ENCODE peak calls at places on chromosomes 16 and 17, in five cellular contexts. One of them, this sample, is unnamed.

GRCh38 chr16:19967963-19968362 is 83.3 kb upstream of the GPRC5B start:
- DNase-seq in psoas muscle: no peak
- DNase-seq in GM12878: no peak
- DNase-seq in cardiac muscle cell: no peak
- DNase-seq in prostate gland: no peak
- DNase-seq in this sample: no peak

GRCh38 chr16:48539485-48540221 is 70.3 kb downstream of the N4BP1 start:
- DNase-seq in psoas muscle: no peak
- DNase-seq in GM12878: no peak
- DNase-seq in cardiac muscle cell: no peak
- DNase-seq in prostate gland: no peak
- DNase-seq in this sample: no peak

GRCh38 chr17:39090832-39091622 is 60.4 kb downstream of the PLXDC1 start:
- DNase-seq in psoas muscle: no peak
- DNase-seq in GM12878: no peak
- DNase-seq in cardiac muscle cell: no peak
- DNase-seq in prostate gland: no peak
- DNase-seq in this sample: no peak

GRCh38 chr17:10370209-10370608 is 2.6 kb downstream of the MYH13 start:
- DNase-seq in psoas muscle: no peak
- DNase-seq in GM12878: no peak
- DNase-seq in cardiac muscle cell: no peak
- DNase-seq in prostate gland: no peak
- DNase-seq in this sample: no peak

GRCh38 chr17:38730526-38731379 is 612 bp downstream of the CISD3 start:
- DNase-seq in psoas muscle: peak; percentile 80
- DNase-seq in GM12878: no peak
- DNase-seq in cardiac muscle cell: peak; percentile 70
- DNase-seq in prostate gland: no peak
- DNase-seq in this sample: peak; percentile 97

GRCh38 chr16:88943741-88944140 is 33.3 kb downstream of the CBFA2T3 start:
- DNase-seq in psoas muscle: no peak
- DNase-seq in GM12878: no peak
- DNase-seq in cardiac muscle cell: no peak
- DNase-seq in prostate gland: no peak
- DNase-seq in this sample: no peak

GRCh38 chr17:20103454-20104448 is 94.6 kb downstream of the SPECC1 start:
- DNase-seq in psoas muscle: no peak
- DNase-seq in GM12878: no peak
- DNase-seq in cardiac muscle cell: peak; percentile 41
- DNase-seq in prostate gland: no peak
- DNase-seq in this sample: no peak

GRCh38 chr16:66844342-66845079 is at the start of gene CA7:
- DNase-seq in psoas muscle: no peak
- DNase-seq in GM12878: no peak
- DNase-seq in cardiac muscle cell: no peak
- DNase-seq in prostate gland: no peak
- DNase-seq in this sample: no peak

GRCh38 chr16:72834499-72834898 is 213.4 kb downstream of the ZFHX3 start:
- DNase-seq in psoas muscle: no peak
- DNase-seq in GM12878: no peak
- DNase-seq in cardiac muscle cell: no peak
- DNase-seq in prostate gland: no peak
- DNase-seq in this sample: no peak

GRCh38 chr16:19344224-19344801 is 58.8 kb downstream of the CLEC19A start:
- DNase-seq in psoas muscle: no peak
- DNase-seq in GM12878: no peak
- DNase-seq in cardiac muscle cell: no peak
- DNase-seq in prostate gland: no peak
- DNase-seq in this sample: no peak

GRCh38 chr16:68287276-68288251 is 23.2 kb downstream of the SLC7A6OS start:
- DNase-seq in psoas muscle: peak; percentile 91
- DNase-seq in GM12878: no peak
- DNase-seq in cardiac muscle cell: peak; percentile 89
- DNase-seq in prostate gland: no peak
- DNase-seq in this sample: peak; percentile 54

GRCh38 chr16:85898521-85899442 is at the start of gene IRF8:
- DNase-seq in psoas muscle: peak; percentile 62
- DNase-seq in GM12878: peak; percentile 59
- DNase-seq in cardiac muscle cell: peak; percentile 81
- DNase-seq in prostate gland: peak; percentile 17
- DNase-seq in this sample: peak; percentile 49

GRCh38 chr16:67930678-67931211 is 917 bp downstream of the CTRL start:
- DNase-seq in psoas muscle: no peak
- DNase-seq in GM12878: no peak
- DNase-seq in cardiac muscle cell: no peak
- DNase-seq in prostate gland: no peak
- DNase-seq in this sample: peak; percentile 58

GRCh38 chr16:54356391-54356790 is 69.8 kb upstream of the IRX3 start:
- DNase-seq in psoas muscle: no peak
- DNase-seq in GM12878: no peak
- DNase-seq in cardiac muscle cell: no peak
- DNase-seq in prostate gland: no peak
- DNase-seq in this sample: no peak

GRCh38 chr16:87317766-87318121 is 552 bp upstream of the C16orf95 start:
- DNase-seq in psoas muscle: peak; percentile 57
- DNase-seq in GM12878: no peak
- DNase-seq in cardiac muscle cell: peak; percentile 76
- DNase-seq in prostate gland: no peak
- DNase-seq in this sample: peak; percentile 67

GRCh38 chr16:29811896-29812665 is at the start of gene PRRT2:
- DNase-seq in psoas muscle: peak; percentile 68
- DNase-seq in GM12878: no peak
- DNase-seq in cardiac muscle cell: peak; percentile 47
- DNase-seq in prostate gland: peak; percentile 34
- DNase-seq in this sample: peak; percentile 44

GRCh38 chr17:80944326-80944725 is 47.3 kb upstream of the CHMP6 start:
- DNase-seq in psoas muscle: no peak
- DNase-seq in GM12878: no peak
- DNase-seq in cardiac muscle cell: no peak
- DNase-seq in prostate gland: no peak
- DNase-seq in this sample: peak; percentile 4

GRCh38 chr16:642189-643049 is 791 bp downstream of the MCRIP2 start:
- DNase-seq in psoas muscle: peak; percentile 69
- DNase-seq in GM12878: no peak
- DNase-seq in cardiac muscle cell: peak; percentile 36
- DNase-seq in prostate gland: peak; percentile 44
- DNase-seq in this sample: peak; percentile 85

GRCh38 chr16:85653226-85653917 is 35.4 kb downstream of the GINS2 start:
- DNase-seq in psoas muscle: peak; percentile 17
- DNase-seq in GM12878: no peak
- DNase-seq in cardiac muscle cell: no peak
- DNase-seq in prostate gland: no peak
- DNase-seq in this sample: no peak

GRCh38 chr16:28298511-28298878 is 6.2 kb downstream of the SBK1 start:
- DNase-seq in psoas muscle: no peak
- DNase-seq in GM12878: no peak
- DNase-seq in cardiac muscle cell: no peak
- DNase-seq in prostate gland: no peak
- DNase-seq in this sample: no peak

GRCh38 chr17:19284005-19284959 is 47.1 kb downstream of the EPN2 start:
- DNase-seq in psoas muscle: no peak
- DNase-seq in GM12878: no peak
- DNase-seq in cardiac muscle cell: no peak
- DNase-seq in prostate gland: no peak
- DNase-seq in this sample: no peak

GRCh38 chr16:50721549-50722409 is 20.1 kb upstream of the CYLD start:
- DNase-seq in psoas muscle: no peak
- DNase-seq in GM12878: no peak
- DNase-seq in cardiac muscle cell: no peak
- DNase-seq in prostate gland: no peak
- DNase-seq in this sample: peak; percentile 43
- H3K4me1 ChIP-seq in psoas muscle: no peaks in the 10 kb centered on the region
- H3K4me1 ChIP-seq in GM12878: no peaks in the 10 kb centered on the region
- H3K4me1 ChIP-seq in cardiac muscle cell: no peaks in the 10 kb centered on the region
- H3K4me1 ChIP-seq in prostate gland: no peaks in the 10 kb centered on the region
- H3K4me1 ChIP-seq in this sample: peaks cover 5% of the 10 kb centered on the region

DNA sequence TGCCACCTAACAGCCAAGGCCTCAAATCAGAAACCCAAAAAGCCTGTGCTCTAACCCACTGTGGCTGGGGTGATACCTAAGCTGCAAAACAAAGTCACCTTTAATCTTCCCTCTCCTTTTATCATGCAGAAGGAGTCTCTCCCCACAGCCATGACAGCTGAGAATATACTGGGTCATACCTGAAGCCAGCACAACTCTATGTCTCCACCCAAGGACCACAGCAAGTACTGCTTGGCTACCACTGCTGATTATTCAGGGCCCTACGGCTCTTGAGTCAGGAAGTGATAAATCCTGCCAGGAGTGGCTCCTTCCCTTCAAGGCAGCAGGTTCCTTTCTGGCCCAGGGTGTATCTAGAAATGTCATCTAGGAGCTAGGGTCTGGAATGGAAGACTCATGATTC is 151.5 kb upstream of the TOM1L1 start:
- DNase-seq in psoas muscle: no peak
- DNase-seq in GM12878: no peak
- DNase-seq in cardiac muscle cell: no peak
- DNase-seq in prostate gland: no peak
- DNase-seq in this sample: no peak
- TF ChIP-seq CTCF in psoas muscle: no peak
- TF ChIP-seq CTCF in GM12878: no peak
- TF ChIP-seq CTCF in cardiac muscle cell: no peak
- TF ChIP-seq CTCF in prostate gland: no peak
- TF ChIP-seq CTCF in this sample: no peak

GRCh38 chr16:35746963-35747657 is 2287.7 kb downstream of the TP53TG3F start:
- DNase-seq in psoas muscle: no peak
- DNase-seq in GM12878: no peak
- DNase-seq in cardiac muscle cell: no peak
- DNase-seq in prostate gland: no peak
- DNase-seq in this sample: no peak

GRCh38 chr16:35745191-35745590 is 2285.8 kb downstream of the TP53TG3F start:
- DNase-seq in psoas muscle: no peak
- DNase-seq in GM12878: no peak
- DNase-seq in cardiac muscle cell: no peak
- DNase-seq in prostate gland: no peak
- DNase-seq in this sample: no peak

GRCh38 chr16:35746281-35746962 is 2287.0 kb downstream of the TP53TG3F start:
- DNase-seq in psoas muscle: no peak
- DNase-seq in GM12878: no peak
- DNase-seq in cardiac muscle cell: no peak
- DNase-seq in prostate gland: no peak
- DNase-seq in this sample: no peak

GRCh38 chr16:35744716-35745115 is 2285.3 kb downstream of the TP53TG3F start:
- DNase-seq in psoas muscle: no peak
- DNase-seq in GM12878: no peak
- DNase-seq in cardiac muscle cell: no peak
- DNase-seq in prostate gland: no peak
- DNase-seq in this sample: no peak

GRCh38 chr16:35745821-35746248 is 2286.4 kb downstream of the TP53TG3F start:
- DNase-seq in psoas muscle: no peak
- DNase-seq in GM12878: no peak
- DNase-seq in cardiac muscle cell: no peak
- DNase-seq in prostate gland: no peak
- DNase-seq in this sample: no peak
- H3K9me3 ChIP-seq in psoas muscle: no peaks in the 10 kb centered on the region
- H3K9me3 ChIP-seq in GM12878: no peaks in the 10 kb centered on the region
- H3K9me3 ChIP-seq in cardiac muscle cell: no peaks in the 10 kb centered on the region
- H3K9me3 ChIP-seq in prostate gland: no peaks in the 10 kb centered on the region
- H3K9me3 ChIP-seq in this sample: no peaks in the 10 kb centered on the region

GRCh38 chr17:63039342-63039741 is 73.3 kb downstream of the TANC2 start:
- DNase-seq in psoas muscle: no peak
- DNase-seq in GM12878: no peak
- DNase-seq in cardiac muscle cell: no peak
- DNase-seq in prostate gland: peak; percentile 24
- DNase-seq in this sample: no peak

GRCh38 chr17:63033142-63033541 is 67.1 kb downstream of the TANC2 start:
- DNase-seq in psoas muscle: no peak
- DNase-seq in GM12878: no peak
- DNase-seq in cardiac muscle cell: no peak
- DNase-seq in prostate gland: no peak
- DNase-seq in this sample: no peak

GRCh38 chr17:63032141-63032540 is 66.1 kb downstream of the TANC2 start:
- DNase-seq in psoas muscle: no peak
- DNase-seq in GM12878: no peak
- DNase-seq in cardiac muscle cell: no peak
- DNase-seq in prostate gland: no peak
- DNase-seq in this sample: no peak

GRCh38 chr17:63035695-63036094 is 69.7 kb downstream of the TANC2 start:
- DNase-seq in psoas muscle: no peak
- DNase-seq in GM12878: no peak
- DNase-seq in cardiac muscle cell: no peak
- DNase-seq in prostate gland: no peak
- DNase-seq in this sample: no peak

GRCh38 chr17:63035271-63035670 is 69.2 kb downstream of the TANC2 start:
- DNase-seq in psoas muscle: no peak
- DNase-seq in GM12878: no peak
- DNase-seq in cardiac muscle cell: peak; percentile 67
- DNase-seq in prostate gland: no peak
- DNase-seq in this sample: no peak
- H3K4me1 ChIP-seq in psoas muscle: no peaks in the 10 kb centered on the region
- H3K4me1 ChIP-seq in GM12878: no peaks in the 10 kb centered on the region
- H3K4me1 ChIP-seq in cardiac muscle cell: peaks cover 26% of the 10 kb centered on the region
- H3K4me1 ChIP-seq in prostate gland: peaks cover 2% of the 10 kb centered on the region
- H3K4me1 ChIP-seq in this sample: no peaks in the 10 kb centered on the region

GRCh38 chr17:16285646-16286008 is 67.6 kb downstream of the CENPV start:
- DNase-seq in psoas muscle: no peak
- DNase-seq in GM12878: no peak
- DNase-seq in cardiac muscle cell: no peak
- DNase-seq in prostate gland: no peak
- DNase-seq in this sample: no peak
- TF ChIP-seq CTCF in psoas muscle: peak; percentile 23
- TF ChIP-seq CTCF in GM12878: peak; percentile 63
- TF ChIP-seq CTCF in cardiac muscle cell: peak; percentile 52
- TF ChIP-seq CTCF in prostate gland: no peak
- TF ChIP-seq CTCF in this sample: peak; percentile 38

DNA sequence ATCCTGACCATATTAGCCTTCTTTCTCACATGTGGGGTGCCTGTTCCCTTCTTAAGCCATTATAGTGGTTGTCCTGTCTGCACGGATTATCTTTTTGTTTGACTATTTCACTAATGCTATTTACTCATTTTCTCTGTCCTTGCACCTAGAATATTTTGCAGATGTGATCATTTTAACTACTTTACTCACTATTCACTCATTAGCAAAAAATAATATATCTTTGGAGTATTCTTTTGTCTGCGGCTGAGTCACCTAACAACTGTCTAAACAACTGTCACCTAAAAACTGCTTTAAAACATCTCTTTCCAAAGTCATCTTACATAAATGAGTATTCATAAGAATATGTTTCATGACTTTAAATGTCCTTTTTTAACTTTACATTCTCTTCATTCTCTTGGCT is 87.4 kb downstream of the KCNJ2 start:
- DNase-seq in psoas muscle: no peak
- DNase-seq in GM12878: no peak
- DNase-seq in cardiac muscle cell: no peak
- DNase-seq in prostate gland: no peak
- DNase-seq in this sample: no peak
- H3K9me3 ChIP-seq in psoas muscle: no peaks in the 10 kb centered on the region
- H3K9me3 ChIP-seq in GM12878: no peaks in the 10 kb centered on the region
- H3K9me3 ChIP-seq in cardiac muscle cell: no peaks in the 10 kb centered on the region
- H3K9me3 ChIP-seq in prostate gland: no peaks in the 10 kb centered on the region
- H3K9me3 ChIP-seq in this sample: no peaks in the 10 kb centered on the region

GRCh38 chr17:2357931-2358434 is 20.7 kb downstream of the SGSM2 start:
- DNase-seq in psoas muscle: no peak
- DNase-seq in GM12878: no peak
- DNase-seq in cardiac muscle cell: no peak
- DNase-seq in prostate gland: no peak
- DNase-seq in this sample: no peak
- H3K4me1 ChIP-seq in psoas muscle: no peaks in the 10 kb centered on the region
- H3K4me1 ChIP-seq in GM12878: peaks cover 11% of the 10 kb centered on the region
- H3K4me1 ChIP-seq in cardiac muscle cell: no peaks in the 10 kb centered on the region
- H3K4me1 ChIP-seq in prostate gland: no peaks in the 10 kb centered on the region
- H3K4me1 ChIP-seq in this sample: peaks cover 11% of the 10 kb centered on the region

GRCh38 chr17:36750316-36750885 is 149.0 kb downstream of the MRM1 start:
- DNase-seq in psoas muscle: no peak
- DNase-seq in GM12878: no peak
- DNase-seq in cardiac muscle cell: no peak
- DNase-seq in prostate gland: no peak
- DNase-seq in this sample: no peak
- TF ChIP-seq CTCF in psoas muscle: no peak
- TF ChIP-seq CTCF in GM12878: no peak
- TF ChIP-seq CTCF in cardiac muscle cell: no peak
- TF ChIP-seq CTCF in prostate gland: no peak
- TF ChIP-seq CTCF in this sample: no peak